ENCODE peak calls at places on chromosome 9, in ten cellular contexts. P is ascending aorta, N is tibial nerve, T is psoas muscle, X is cardiac muscle cell, A is heart right ventricle, S is uterus, O is Panc1, F is mammary epithelial cell, Y is kidney. U is an unnamed sample.

GRCh38 chr9:113625456-113625855 is 161.9 kb downstream of the RGS3 start:
- DNase-seq in P (peak), N (no peak), T (no peak), X (no peak), A (no peak), S (no peak), O (no peak), F (no peak), Y (no peak), U (no peak)

GRCh38 chr9:77423841-77424240 is 224.3 kb downstream of the GNA14 start:
- DNase-seq in P (no peak), N (no peak), T (no peak), X (no peak), A (no peak), S (no peak), O (no peak), F (no peak), Y (no peak), U (no peak)

GRCh38 chr9:128323192-128323730 is 622 bp downstream of the COQ4 start:
- DNase-seq in P (no peak), N (no peak), T (no peak), X (peak), A (no peak), S (no peak), O (no peak), F (no peak), Y (no peak), U (no peak)

GRCh38 chr9:130940023-130940549 is 1.0 kb upstream of the FIBCD1 start:
- DNase-seq in P (no peak), N (no peak), T (no peak), X (no peak), A (no peak), S (no peak), O (no peak), F (no peak), Y (peak), U (no peak)

GRCh38 chr9:70607329-70607728 is 192.9 kb upstream of the KLF9 start:
- DNase-seq in P (no peak), N (no peak), T (no peak), X (no peak), A (no peak), S (no peak), O (no peak), F (no peak), Y (peak), U (no peak)

GRCh38 chr9:96029722-96030515 is 154.4 kb downstream of the ERCC6L2 start:
- DNase-seq in P (no peak), N (no peak), T (no peak), X (no peak), A (no peak), S (no peak), O (no peak), F (no peak), Y (no peak), U (no peak)

GRCh38 chr9:122780026-122780425 is 8.7 kb upstream of the OR5C1 start:
- DNase-seq in P (no peak), N (no peak), T (no peak), X (no peak), A (no peak), S (no peak), O (no peak), F (peak), Y (no peak), U (no peak)

GRCh38 chr9:111467778-111468367 is 16.3 kb downstream of the ECPAS start:
- DNase-seq in P (no peak), N (no peak), T (no peak), X (no peak), A (no peak), S (no peak), O (no peak), F (no peak), Y (no peak), U (no peak)

GRCh38 chr9:137870432-137870831 is 7.2 kb upstream of the CACNA1B start:
- DNase-seq in P (no peak), N (no peak), T (no peak), X (no peak), A (no peak), S (no peak), O (no peak), F (no peak), Y (no peak), U (no peak)

GRCh38 chr9:4021621-4022213 is 278.2 kb downstream of the GLIS3 start:
- DNase-seq in P (no peak), N (no peak), T (no peak), X (no peak), A (no peak), S (no peak), O (no peak), F (no peak), Y (no peak), U (no peak)

GRCh38 chr9:79638806-79639205 is 67.0 kb downstream of the TLE4 start:
- DNase-seq in P (no peak), N (no peak), T (no peak), X (no peak), A (no peak), S (no peak), O (no peak), F (no peak), Y (no peak), U (no peak)

GRCh38 chr9:134796882-134797281 is 83.7 kb upstream of the FCN2 start:
- DNase-seq in P (no peak), N (no peak), T (no peak), X (no peak), A (no peak), S (no peak), O (no peak), F (no peak), Y (no peak), U (no peak)

GRCh38 chr9:113587471-113588031 is 124.0 kb downstream of the RGS3 start:
- DNase-seq in P (no peak), N (no peak), T (no peak), X (peak), A (peak), S (peak), O (no peak), F (no peak), Y (peak), U (no peak)

GRCh38 chr9:126156898-126157297 is 169.7 kb upstream of the MVB12B start:
- DNase-seq in P (no peak), N (no peak), T (no peak), X (no peak), A (no peak), S (no peak), O (no peak), F (no peak), Y (no peak), U (no peak)

GRCh38 chr9:12065050-12065449 is 628.1 kb upstream of the TYRP1 start:
- DNase-seq in P (no peak), N (no peak), T (no peak), X (peak), A (no peak), S (no peak), O (no peak), F (no peak), Y (no peak), U (no peak)

GRCh38 chr9:110578575-110578895 is 1.0 kb downstream of the SVEP1 start:
- DNase-seq in P (no peak), N (no peak), T (no peak), X (no peak), A (no peak), S (no peak), O (no peak), F (peak), Y (no peak), U (no peak)

GRCh38 chr9:120676767-120677402 is 37.4 kb downstream of the MEGF9 start:
- DNase-seq in P (no peak), N (no peak), T (no peak), X (no peak), A (no peak), S (no peak), O (no peak), F (no peak), Y (no peak), U (no peak)

GRCh38 chr9:78038620-78039300 is 7.1 kb upstream of the GNAQ start:
- DNase-seq in P (no peak), N (no peak), T (no peak), X (peak), A (no peak), S (no peak), O (no peak), F (no peak), Y (no peak), U (no peak)

GRCh38 chr9:119053070-119053469 is 316.2 kb downstream of the BRINP1 start:
- DNase-seq in P (no peak), N (no peak), T (no peak), X (no peak), A (no peak), S (no peak), O (no peak), F (no peak), Y (no peak), U (no peak)

GRCh38 chr9:108035485-108035884 is 545.9 kb upstream of the KLF4 start:
- DNase-seq in P (no peak), N (no peak), T (no peak), X (no peak), A (no peak), S (no peak), O (no peak), F (no peak), Y (no peak), U (no peak)

GRCh38 chr9:97710356-97711222 is 13.4 kb upstream of the XPA start:
- DNase-seq in P (no peak), N (no peak), T (no peak), X (peak), A (peak), S (peak), O (no peak), F (peak), Y (no peak), U (no peak)

GRCh38 chr9:128819716-128820664 is 1.7 kb downstream of the ENDOG start:
- DNase-seq in P (no peak), N (no peak), T (no peak), X (peak), A (peak), S (peak), O (no peak), F (no peak), Y (peak), U (no peak)

GRCh38 chr9:70079364-70080103 is 35.9 kb downstream of the MAMDC2 start:
- DNase-seq in P (no peak), N (no peak), T (no peak), X (peak), A (no peak), S (peak), O (no peak), F (peak), Y (no peak), U (no peak)

GRCh38 chr9:6354072-6354686 is 26.0 kb downstream of the TPD52L3 start:
- DNase-seq in P (no peak), N (no peak), T (no peak), X (peak), A (peak), S (no peak), O (peak), F (peak), Y (no peak), U (peak)

GRCh38 chr9:110832916-110833315 is 164.3 kb downstream of the MUSK start:
- DNase-seq in P (no peak), N (no peak), T (no peak), X (no peak), A (no peak), S (no peak), O (no peak), F (no peak), Y (no peak), U (no peak)

GRCh38 chr9:91426123-91426745 is 2.6 kb upstream of the NFIL3 start:
- DNase-seq in P (no peak), N (no peak), T (no peak), X (peak), A (no peak), S (no peak), O (no peak), F (peak), Y (no peak), U (no peak)

GRCh38 chr9:35658894-35659220 is 765 bp downstream of the CCDC107 start:
- DNase-seq in P (peak), N (no peak), T (peak), X (peak), A (no peak), S (peak), O (no peak), F (peak), Y (peak), U (no peak)

GRCh38 chr9:34746526-34746925 is 36.6 kb upstream of the CCL21 start:
- DNase-seq in P (no peak), N (no peak), T (no peak), X (peak), A (no peak), S (no peak), O (no peak), F (no peak), Y (no peak), U (no peak)

GRCh38 chr9:75939712-75940111 is 49.2 kb downstream of the PCSK5 start:
- DNase-seq in P (no peak), N (no peak), T (no peak), X (no peak), A (no peak), S (no peak), O (no peak), F (no peak), Y (no peak), U (no peak)

GRCh38 chr9:91502913-91503649 is 79.4 kb upstream of the NFIL3 start:
- DNase-seq in P (no peak), N (no peak), T (no peak), X (no peak), A (no peak), S (no peak), O (no peak), F (no peak), Y (no peak), U (no peak)

GRCh38 chr9:127810378-127811187 is 7.9 kb downstream of the FPGS start:
- DNase-seq in P (no peak), N (no peak), T (no peak), X (no peak), A (no peak), S (no peak), O (no peak), F (no peak), Y (no peak), U (no peak)

GRCh38 chr9:126528967-126529366 is 84.8 kb upstream of the LMX1B start:
- DNase-seq in P (no peak), N (no peak), T (no peak), X (no peak), A (no peak), S (no peak), O (no peak), F (no peak), Y (peak), U (no peak)

GRCh38 chr9:133094842-133095393 is 26.1 kb downstream of the RALGDS start:
- DNase-seq in P (no peak), N (no peak), T (no peak), X (no peak), A (no peak), S (no peak), O (no peak), F (no peak), Y (no peak), U (no peak)
- TF ChIP-seq CTCF in P (no peak), N (no peak), T (no peak), X (no peak), A (no peak), S (no peak), O (no peak), F (no peak), Y (no peak), U (no peak)

GRCh38 chr9:124263158-124263557 is 5.4 kb downstream of the NEK6 start:
- DNase-seq in P (no peak), N (no peak), T (no peak), X (no peak), A (no peak), S (no peak), O (no peak), F (no peak), Y (no peak), U (no peak)

GRCh38 chr9:124262596-124263045 is 4.9 kb downstream of the NEK6 start:
- DNase-seq in P (no peak), N (no peak), T (no peak), X (peak), A (no peak), S (no peak), O (no peak), F (no peak), Y (no peak), U (no peak)

GRCh38 chr9:124263800-124264426 is 6.2 kb downstream of the NEK6 start:
- DNase-seq in P (no peak), N (no peak), T (no peak), X (no peak), A (no peak), S (no peak), O (no peak), F (no peak), Y (no peak), U (no peak)

GRCh38 chr9:124260769-124261603 is 3.2 kb downstream of the NEK6 start:
- DNase-seq in P (no peak), N (no peak), T (no peak), X (peak), A (no peak), S (no peak), O (no peak), F (peak), Y (peak), U (no peak)

DNA sequence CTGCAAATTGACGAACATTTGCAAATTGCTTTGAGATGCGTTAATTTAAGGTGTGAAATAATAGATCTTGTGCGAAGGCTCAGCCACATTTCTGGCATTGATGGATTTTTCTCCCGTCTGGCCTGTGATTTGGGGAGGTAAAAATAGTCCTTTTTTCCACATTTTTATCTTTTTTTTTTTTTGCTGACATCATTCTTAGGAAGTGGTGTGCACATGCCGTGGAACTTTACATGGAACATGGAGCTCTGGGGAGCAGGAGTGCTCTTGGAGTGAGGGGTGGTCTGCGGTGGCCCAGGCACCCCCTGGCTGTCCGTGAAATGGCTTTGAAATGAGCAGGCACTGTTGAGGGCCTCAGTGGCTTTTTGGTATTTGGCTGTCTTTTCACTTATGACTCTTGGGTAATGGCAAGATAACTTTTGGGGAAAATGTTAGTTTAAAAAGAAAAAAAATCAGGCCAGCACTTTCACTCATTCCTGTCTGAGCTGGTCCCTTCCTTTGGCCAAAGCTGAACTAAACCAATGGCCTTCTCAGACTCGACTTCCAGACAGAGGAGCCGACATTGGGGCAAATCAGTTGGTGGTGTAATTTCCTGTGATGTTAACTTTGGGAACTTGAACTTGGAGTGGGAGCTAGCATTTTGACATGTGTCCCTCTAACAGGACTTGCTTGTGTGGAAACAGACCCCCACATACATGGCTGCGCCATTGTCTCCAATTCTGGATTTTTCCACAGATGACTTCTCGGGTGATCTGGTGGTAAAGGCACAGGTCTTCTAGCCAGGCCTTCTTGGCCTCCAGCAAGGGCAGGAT is 4.2 kb downstream of the NEK6 start:
- DNase-seq in P (no peak), N (no peak), T (no peak), X (peak), A (no peak), S (no peak), O (no peak), F (no peak), Y (no peak), U (no peak)
- H3K27ac ChIP-seq in P (peak), N (peak), T (peak), X (no peak), A (peak), S (peak), O (peak), F (no peak), Y (no peak), U (peak)

DNA sequence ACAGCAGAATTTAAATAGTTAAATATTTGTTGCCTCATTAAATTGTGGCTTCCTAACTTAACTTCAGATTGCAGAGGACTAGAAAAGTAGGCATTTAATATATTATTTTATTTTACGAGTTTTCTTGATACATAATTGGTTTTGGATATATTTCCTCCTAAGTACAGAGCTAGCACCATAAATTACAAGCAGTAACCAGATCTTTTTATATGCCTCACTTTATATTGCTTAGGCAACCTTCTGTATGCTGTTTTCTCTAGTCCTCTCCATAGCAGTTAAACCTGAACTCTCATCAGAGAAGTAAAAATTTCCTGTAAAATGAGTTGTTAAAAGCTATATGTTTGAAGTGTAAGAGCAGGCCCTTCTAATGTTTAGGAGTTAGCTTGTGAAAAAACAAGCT is 144.2 kb downstream of the ZCCHC7 start:
- DNase-seq in P (no peak), N (no peak), T (no peak), X (no peak), A (no peak), S (no peak), O (no peak), F (no peak), Y (no peak), U (no peak)
- H3K4me3 ChIP-seq in P (no peak), N (no peak), T (no peak), X (no peak), A (no peak), S (no peak), O (no peak), F (no peak), Y (no peak), U (no peak)

DNA sequence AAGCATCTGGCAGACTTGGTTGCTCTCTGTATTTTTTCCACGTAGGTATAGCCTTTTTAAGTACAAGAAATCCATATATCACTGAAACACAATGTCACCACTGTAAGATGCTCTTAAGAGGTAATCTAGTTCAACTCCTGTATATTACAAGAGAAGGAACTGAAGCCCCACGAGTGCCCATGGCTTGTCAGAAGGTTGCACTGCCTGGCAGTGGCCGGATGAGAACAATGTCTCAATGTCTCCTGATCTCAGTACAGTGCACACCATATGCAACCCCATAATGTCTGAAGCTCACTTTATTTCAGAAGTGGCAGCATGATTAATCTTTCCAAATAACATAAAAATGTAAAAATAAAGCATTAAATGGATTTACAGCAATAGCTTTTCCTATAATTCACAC is 27.7 kb downstream of the TUT7 start:
- DNase-seq in P (no peak), N (no peak), T (no peak), X (no peak), A (no peak), S (no peak), O (no peak), F (no peak), Y (no peak), U (no peak)
- TF ChIP-seq CTCF in P (no peak), N (no peak), T (no peak), X (no peak), A (no peak), S (no peak), O (no peak), F (no peak), Y (no peak), U (no peak)

U was measured in AG04450.